ENCODE peak calls at places on chromosome 4, in four cellular contexts. M is transverse colon, Z is WERI-Rb-1, Y is pancreas. A is an unnamed sample.

GRCh38 chr4:103046416-103047290 is 27.1 kb upstream of the SLC9B1 start:
- DNase-seq in M (peak; percentile 27), Z (peak; percentile 52), Y (no peak), A (no peak)

GRCh38 chr4:56345461-56345860 is 41.8 kb downstream of the AASDH start:
- DNase-seq in M (no peak), Y (no peak), Z (no peak), A (no peak)

GRCh38 chr4:154399259-154399974 is 92.2 kb downstream of the DCHS2 start:
- DNase-seq in M (no peak), Z (no peak), Y (no peak), A (no peak)

GRCh38 chr4:127210877-127211276 is 421.9 kb upstream of the INTU start:
- DNase-seq in Z (no peak), M (no peak), Y (no peak), A (no peak)

GRCh38 chr4:26248647-26249046 is 72.2 kb upstream of the RBPJ start:
- DNase-seq in Z (no peak), Y (no peak), M (peak; percentile 21), A (no peak)

GRCh38 chr4:119238068-119238722 is 25.7 kb downstream of the USP53 start:
- DNase-seq in Z (no peak), Y (no peak), M (no peak), A (no peak)

GRCh38 chr4:71553605-71554004 is 214.8 kb downstream of the SLC4A4 start:
- DNase-seq in Y (no peak), Z (no peak), M (no peak), A (no peak)

GRCh38 chr4:156294577-156294976 is 340.9 kb upstream of the CTSO start:
- DNase-seq in Y (no peak), Z (peak; percentile 11), M (no peak), A (no peak)

GRCh38 chr4:63589796-63590195 is 819.5 kb downstream of the TECRL start:
- DNase-seq in Y (no peak), M (no peak), Z (no peak), A (no peak)

GRCh38 chr4:184680698-184681097 is 31.2 kb downstream of the PRIMPOL start:
- DNase-seq in M (peak; percentile 59), Y (no peak), Z (no peak), A (no peak)

GRCh38 chr4:62543002-62543401 is 1342.9 kb downstream of the ADGRL3 start:
- DNase-seq in Z (no peak), M (no peak), Y (no peak), A (no peak)

GRCh38 chr4:23022032-23022431 is 329.3 kb downstream of the GBA3 start:
- DNase-seq in Z (no peak), M (no peak), Y (no peak), A (no peak)

GRCh38 chr4:55397521-55398321 is 2.0 kb downstream of the TMEM165 start:
- DNase-seq in M (no peak), Z (no peak), Y (no peak), A (no peak)

GRCh38 chr4:156194896-156195295 is 241.2 kb upstream of the CTSO start:
- DNase-seq in M (no peak), Y (no peak), Z (no peak), A (no peak)

GRCh38 chr4:158458271-158458895 is 63.3 kb upstream of the RXFP1 start:
- DNase-seq in M (no peak), Y (no peak), Z (no peak), A (peak; percentile 19)

GRCh38 chr4:28229092-28229491 is 1368.5 kb downstream of the STIM2 start:
- DNase-seq in M (no peak), Y (no peak), Z (no peak), A (no peak)

GRCh38 chr4:151226004-151226932 is 50.7 kb upstream of the PRSS48 start:
- DNase-seq in Z (no peak), M (no peak), Y (no peak), A (no peak)

GRCh38 chr4:7660640-7661039 is 225.9 kb upstream of the PSAPL1 start:
- DNase-seq in Z (no peak), M (no peak), Y (no peak), A (peak; percentile 46)

GRCh38 chr4:146943691-146944375 is 1.8 kb downstream of the TTC29 start:
- DNase-seq in M (no peak), Y (no peak), Z (no peak), A (no peak)

GRCh38 chr4:86831262-86832090 is 17.7 kb downstream of the SLC10A6 start:
- DNase-seq in Y (no peak), M (peak; percentile 9), Z (no peak), A (no peak)

GRCh38 chr4:140047781-140048180 is 106.2 kb downstream of the MAML3 start:
- DNase-seq in Z (no peak), Y (no peak), M (no peak), A (no peak)

GRCh38 chr4:140048419-140049022 is 105.5 kb downstream of the MAML3 start:
- DNase-seq in Z (no peak), Y (no peak), M (no peak), A (no peak)

GRCh38 chr4:140049024-140049923 is 104.7 kb downstream of the MAML3 start:
- DNase-seq in Y (peak; percentile 59), M (peak; percentile 64), Z (peak; percentile 95), A (peak; percentile 80)

GRCh38 chr4:140052050-140052449 is 101.9 kb downstream of the MAML3 start:
- DNase-seq in M (peak; percentile 50), Z (peak; percentile 68), Y (peak; percentile 61), A (no peak)

GRCh38 chr4:140049924-140050681 is 103.9 kb downstream of the MAML3 start:
- DNase-seq in M (no peak), Y (no peak), Z (peak; percentile 88), A (no peak)
- TF ChIP-seq CTCF in M (no peak), Y (no peak), Z (peak; percentile 96), A (no peak)

GRCh38 chr4:15149842-15150592 is 147.7 kb downstream of the CPEB2 start:
- DNase-seq in Y (peak; percentile 69), M (peak; percentile 46), Z (peak; percentile 63), A (peak; percentile 86)
- TF ChIP-seq CTCF in Y (no peak), M (no peak), Z (no peak), A (no peak)

DNA sequence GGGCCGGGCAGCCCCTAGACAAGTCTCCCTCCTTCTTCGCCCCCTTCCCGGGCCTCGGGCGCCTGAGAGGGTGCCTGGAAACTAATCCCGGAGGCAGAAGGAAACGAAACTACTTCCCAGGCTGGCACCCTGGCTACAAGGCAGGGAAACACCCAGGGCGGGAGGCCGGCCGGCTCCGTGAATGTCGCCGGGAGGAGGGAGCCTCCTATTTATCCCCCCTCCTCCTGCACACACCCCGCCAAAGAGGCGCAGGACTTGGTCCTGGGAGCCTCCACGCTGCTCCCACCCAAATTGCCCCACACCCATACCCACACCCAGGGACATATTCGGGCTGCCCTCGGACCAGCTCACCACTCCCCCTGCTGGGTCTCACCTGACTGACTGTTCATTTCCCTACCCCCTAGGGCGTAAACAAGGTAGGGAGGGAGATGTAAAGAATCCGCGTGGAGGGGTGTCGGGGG is at the start of gene BTC:
- DNase-seq in M (peak; percentile 76), Z (peak; percentile 73), Y (peak; percentile 79), A (no peak)
- TF ChIP-seq CTCF in M (peak; percentile 71), Z (peak; percentile 73), Y (no peak), A (no peak)

DNA sequence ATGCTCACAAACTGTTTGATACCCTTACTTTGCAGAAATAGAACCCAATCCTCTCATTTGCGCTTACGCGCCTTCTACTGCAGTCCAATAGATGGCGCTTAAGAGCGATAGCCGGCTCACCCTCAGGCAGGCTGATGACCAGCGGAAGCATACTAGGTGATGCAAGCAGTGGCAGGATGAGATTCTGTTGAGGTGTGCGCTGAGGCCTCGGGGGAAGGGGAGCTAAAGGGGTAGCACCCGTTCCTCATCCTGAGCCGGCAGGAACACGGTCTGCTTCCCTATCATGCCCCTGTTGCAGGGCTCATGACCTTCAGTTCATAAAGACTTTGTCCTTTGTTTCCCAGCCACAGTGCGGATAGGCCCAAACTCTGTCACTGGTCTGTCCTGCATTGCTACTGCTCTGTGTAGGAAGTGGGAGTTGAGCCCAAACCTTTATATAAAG is 628.9 kb downstream of the TLL1 start:
- DNase-seq in Z (peak; percentile 28), Y (no peak), M (no peak), A (no peak)
- TF ChIP-seq CTCF in Z (peak; percentile 58), Y (no peak), M (no peak), A (no peak)

DNA sequence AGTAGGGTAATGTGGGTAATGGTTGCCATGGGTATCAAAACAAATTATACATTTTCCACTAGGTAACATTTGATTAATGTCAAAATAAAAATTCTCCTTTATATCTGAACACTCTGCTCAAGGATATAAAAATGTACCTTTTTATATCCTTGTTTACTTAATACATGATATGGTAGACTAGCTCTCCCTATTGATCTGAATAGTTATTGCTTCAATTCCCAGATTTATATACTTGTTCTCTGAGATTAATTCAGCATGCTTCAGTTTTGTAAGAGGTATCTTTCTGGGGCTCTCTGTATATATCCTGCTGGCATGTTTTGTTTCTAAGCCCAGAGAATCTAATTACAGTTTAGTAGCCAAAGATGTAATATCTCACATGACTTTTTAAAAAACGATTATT is 169.7 kb downstream of the NPNT start:
- DNase-seq in Z (no peak), Y (no peak), M (no peak), A (no peak)
- TF ChIP-seq CTCF in Z (no peak), Y (no peak), M (peak; percentile 16), A (no peak)

DNA sequence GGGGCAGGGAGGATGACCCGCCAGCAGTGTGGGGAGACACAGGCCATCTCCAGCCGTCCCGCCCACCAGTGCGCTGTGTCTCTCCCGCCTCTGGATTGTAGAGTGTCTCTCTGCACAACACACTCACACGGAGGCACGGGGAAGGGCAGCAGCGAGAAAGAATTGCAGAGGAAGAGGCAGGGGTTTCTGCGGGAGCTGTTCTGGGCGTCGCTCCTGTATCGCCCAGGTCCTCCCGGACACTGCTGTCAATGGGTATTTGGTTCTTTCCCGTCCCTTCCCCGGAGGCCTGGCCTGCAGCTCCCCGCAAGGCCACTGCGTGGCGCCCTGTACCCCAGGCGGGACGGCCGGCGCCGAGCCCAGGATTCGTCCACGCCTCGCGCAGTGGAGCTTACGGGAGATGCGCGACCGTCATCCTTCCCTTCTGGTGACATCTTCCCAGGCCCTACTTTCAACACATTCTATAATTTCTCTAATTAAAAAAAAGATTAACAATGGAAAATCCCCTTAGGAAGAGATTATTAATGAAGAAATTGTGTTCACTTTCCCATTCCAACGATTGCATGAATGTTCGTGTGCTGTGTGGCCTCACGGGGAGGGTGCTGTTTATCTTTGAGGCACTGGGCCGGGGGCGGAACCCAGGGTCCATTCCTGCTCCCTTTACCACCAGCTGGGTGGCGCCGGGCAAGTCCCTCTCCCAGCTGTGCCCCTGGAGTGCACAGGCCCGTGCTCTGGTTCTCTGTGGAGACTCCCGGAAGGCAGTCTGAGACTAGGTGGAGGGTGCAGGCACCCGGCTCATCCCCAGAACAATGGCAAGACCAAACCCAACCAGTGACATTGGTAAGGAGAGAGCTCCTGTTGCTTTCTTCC is 95.7 kb downstream of the CPZ start:
- DNase-seq in Z (peak; percentile 79), Y (peak; percentile 72), M (peak; percentile 13), A (peak; percentile 65)
- TF ChIP-seq CTCF in Z (peak; percentile 99), Y (no peak), M (peak; percentile 41), A (peak; percentile 45)

DNA sequence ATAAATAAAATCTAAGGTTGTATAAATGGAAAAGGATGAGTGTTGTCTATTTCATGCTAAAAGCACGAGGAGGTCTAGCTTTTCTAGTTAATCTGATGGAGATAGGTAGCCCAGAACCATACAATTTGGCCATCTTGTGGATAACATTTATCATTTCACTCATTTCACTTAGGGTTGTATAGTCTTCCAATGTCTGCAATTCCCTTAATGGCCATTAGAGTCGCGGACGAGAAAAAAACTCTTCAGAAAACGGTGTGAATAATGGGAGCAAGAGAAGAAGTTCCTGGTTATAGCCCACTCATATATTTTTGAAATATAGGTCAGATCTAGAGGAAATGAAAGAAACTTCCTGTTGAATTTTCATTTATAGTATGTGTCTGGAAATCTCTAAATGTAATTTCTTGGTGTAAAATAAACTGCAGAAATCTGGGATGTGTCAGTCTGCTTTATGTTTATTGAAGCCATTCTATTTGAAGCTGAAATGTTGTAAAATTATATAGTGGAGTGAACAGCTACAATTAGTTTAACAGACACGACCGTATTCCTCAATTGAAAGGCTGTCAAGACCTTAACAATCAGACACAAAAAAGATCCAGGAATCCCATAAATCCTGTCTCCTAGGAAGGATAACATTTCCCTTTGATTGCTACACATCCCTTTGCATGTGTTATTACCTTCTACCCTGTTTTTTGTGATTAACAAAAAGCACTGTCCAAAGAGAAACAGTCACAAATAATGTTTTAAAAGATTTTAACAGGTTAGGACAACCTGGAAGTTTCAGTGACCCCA is 47.7 kb upstream of the MGST2 start:
- DNase-seq in Y (no peak), M (no peak), Z (no peak), A (no peak)
- TF ChIP-seq CTCF in Y (no peak), M (peak; percentile 28), Z (peak; percentile 21), A (no peak)

A was measured in spleen.